ENCODE peak calls at places on chromosomes 13 and 19, in eight cellular contexts. K is stomach, Y is psoas muscle, R is brain microvascular endothelial cell, M is epithelial cell of esophagus, W is iPS DF 6.9, B is uterus, D is AG09309. S is an unnamed sample.

GRCh38 chr19:45804959-45805230 is 10.2 kb downstream of the RSPH6A start:
- DNase-seq in K (no peak), Y (no peak), R (no peak), M (no peak), W (no peak), B (no peak), D (no peak), S (no peak)

GRCh38 chr19:13652810-13653590 is 111.3 kb upstream of the MRI1 start:
- DNase-seq in K (no peak), Y (no peak), R (no peak), M (no peak), W (no peak), B (no peak), D (no peak), S (no peak)

GRCh38 chr19:810077-810855 is 11.5 kb downstream of the PLPPR3 start:
- DNase-seq in K (no peak), Y (no peak), R (no peak), M (no peak), W (no peak), B (no peak), D (no peak), S (no peak)

GRCh38 chr19:18846862-18847515 is 15.2 kb downstream of the UPF1 start:
- DNase-seq in K (peak), Y (peak), R (peak), M (peak), W (peak), B (peak), D (peak), S (peak)

GRCh38 chr19:40607311-40607871 is 6.2 kb downstream of the LTBP4 start:
- DNase-seq in K (peak), Y (no peak), R (no peak), M (no peak), W (no peak), B (no peak), D (no peak), S (peak)

GRCh38 chr19:23241433-23241832 is 8.8 kb downstream of the ZNF724 start:
- DNase-seq in K (no peak), Y (no peak), R (no peak), M (no peak), W (no peak), B (no peak), D (no peak), S (no peak)

GRCh38 chr13:50393641-50394040 is 378.4 kb downstream of the KCNRG start:
- DNase-seq in K (no peak), Y (no peak), R (peak), M (peak), W (no peak), B (no peak), D (no peak), S (no peak)

GRCh38 chr19:40808497-40808896 is 9.5 kb downstream of the EGLN2 start:
- DNase-seq in K (no peak), Y (no peak), R (no peak), M (no peak), W (no peak), B (no peak), D (no peak), S (no peak)

GRCh38 chr13:29754486-29754806 is 96.0 kb downstream of the UBL3 start:
- DNase-seq in K (no peak), Y (no peak), R (peak), M (peak), W (no peak), B (no peak), D (no peak), S (no peak)

GRCh38 chr13:49840266-49840665 is 47.8 kb upstream of the KPNA3 start:
- DNase-seq in K (no peak), Y (no peak), R (no peak), M (no peak), W (no peak), B (no peak), D (no peak), S (no peak)

GRCh38 chr19:44796701-44797115 is 12.2 kb upstream of the BCAM start:
- DNase-seq in K (peak), Y (peak), R (no peak), M (no peak), W (no peak), B (no peak), D (no peak), S (no peak)

GRCh38 chr13:92017737-92018136 is 619.3 kb downstream of the GPC5 start:
- DNase-seq in K (no peak), Y (no peak), R (no peak), M (no peak), W (no peak), B (no peak), D (no peak), S (no peak)

GRCh38 chr19:11247391-11247790 is 8.0 kb downstream of the ANGPTL8 start:
- DNase-seq in K (no peak), Y (peak), R (no peak), M (no peak), W (no peak), B (peak), D (no peak), S (no peak)

GRCh38 chr13:105907319-105908019 is 628.0 kb downstream of the EFNB2 start:
- DNase-seq in K (no peak), Y (no peak), R (no peak), M (no peak), W (no peak), B (no peak), D (no peak), S (no peak)

GRCh38 chr19:41575998-41576397 is at the start of gene CEACAM21:
- DNase-seq in K (peak), Y (peak), R (no peak), M (no peak), W (no peak), B (peak), D (no peak), S (peak)

GRCh38 chr13:33349996-33350826 is 64.7 kb upstream of the STARD13 start:
- DNase-seq in K (peak), Y (peak), R (peak), M (peak), W (no peak), B (peak), D (no peak), S (peak)

GRCh38 chr13:20652946-20653345 is 50.6 kb upstream of the IL17D start:
- DNase-seq in K (no peak), Y (no peak), R (no peak), M (no peak), W (no peak), B (no peak), D (no peak), S (no peak)

GRCh38 chr19:15790096-15790495 is 2.6 kb downstream of the OR10H5 start:
- DNase-seq in K (no peak), Y (no peak), R (no peak), M (peak), W (no peak), B (no peak), D (no peak), S (no peak)

DNA sequence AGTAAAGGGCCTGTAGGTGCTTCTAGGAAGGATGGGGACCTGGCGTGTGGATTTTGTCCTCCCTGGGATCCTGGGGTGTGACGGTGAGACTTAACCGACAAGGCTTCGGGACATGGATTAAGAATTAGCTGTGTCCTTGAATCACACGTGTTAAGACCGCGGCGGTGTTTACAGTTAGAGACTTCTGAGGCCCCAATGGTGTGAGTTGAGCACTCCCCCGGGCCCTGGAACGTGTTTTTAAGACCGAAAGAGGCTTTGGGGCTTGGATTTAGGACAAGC is 1.3 kb upstream of the SLC27A1 start:
- DNase-seq in K (no peak), Y (no peak), R (no peak), M (no peak), W (no peak), B (no peak), D (no peak), S (no peak)
- H3K4me3 ChIP-seq in K (peak), Y (peak), R (peak), M (peak), W (peak), B (peak), D (peak), S (peak)

GRCh38 chr19:2391118-2391725 is 31.2 kb downstream of the TMPRSS9 start:
- DNase-seq in K (peak), Y (no peak), R (peak), M (peak), W (peak), B (peak), D (no peak), S (peak)

GRCh38 chr19:2392366-2392765 is 32.3 kb downstream of the TMPRSS9 start:
- DNase-seq in K (no peak), Y (no peak), R (no peak), M (no peak), W (no peak), B (no peak), D (no peak), S (no peak)

GRCh38 chr19:2394669-2395292 is 32.6 kb downstream of the TIMM13 start:
- DNase-seq in K (no peak), Y (no peak), R (no peak), M (no peak), W (no peak), B (no peak), D (no peak), S (peak)

GRCh38 chr19:2389594-2389993 is 29.5 kb downstream of the TMPRSS9 start:
- DNase-seq in K (no peak), Y (no peak), R (no peak), M (no peak), W (no peak), B (no peak), D (no peak), S (no peak)

DNA sequence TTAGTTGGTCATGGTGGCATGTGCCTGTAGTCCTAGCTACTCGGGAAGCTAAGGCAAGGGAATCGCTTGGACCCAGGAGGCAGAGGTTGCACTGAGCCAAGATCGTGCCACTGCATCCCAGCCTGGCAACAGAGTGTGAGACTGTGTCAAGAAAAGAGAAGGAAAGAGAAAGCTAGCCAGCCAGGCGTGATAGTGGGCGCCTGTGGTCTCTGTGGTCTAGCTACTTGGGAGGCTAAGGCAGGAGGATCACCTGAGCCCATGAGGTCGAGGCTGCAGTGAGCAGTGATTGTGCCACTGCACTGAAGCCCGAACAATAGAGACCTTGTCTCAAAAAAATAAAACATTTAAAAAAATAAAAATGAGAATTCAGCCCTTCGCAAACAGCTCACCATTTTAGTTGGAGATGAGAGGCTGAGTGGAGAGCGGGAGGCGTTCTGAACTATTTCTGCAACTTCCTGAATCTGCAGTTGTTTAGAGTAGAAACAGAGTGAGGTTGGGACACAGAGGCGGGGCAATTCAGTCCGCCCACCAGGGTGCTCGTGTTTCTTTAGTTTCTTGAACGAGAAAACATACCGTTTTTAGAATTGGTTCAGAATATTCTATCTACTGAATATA is 33.2 kb downstream of the TIMM13 start:
- DNase-seq in K (no peak), Y (no peak), R (no peak), M (no peak), W (no peak), B (no peak), D (no peak), S (peak)
- H3K4me3 ChIP-seq in K (no peak), Y (no peak), R (no peak), M (no peak), W (no peak), B (no peak), D (no peak), S (peak)

GRCh38 chr19:51548213-51548651 is 16.8 kb upstream of the SIGLEC6 start:
- DNase-seq in K (no peak), Y (no peak), R (no peak), M (no peak), W (no peak), B (no peak), D (no peak), S (no peak)
- H3K4me3 ChIP-seq in K (no peak), Y (no peak), R (no peak), M (no peak), W (no peak), B (no peak), D (no peak), S (no peak)

DNA sequence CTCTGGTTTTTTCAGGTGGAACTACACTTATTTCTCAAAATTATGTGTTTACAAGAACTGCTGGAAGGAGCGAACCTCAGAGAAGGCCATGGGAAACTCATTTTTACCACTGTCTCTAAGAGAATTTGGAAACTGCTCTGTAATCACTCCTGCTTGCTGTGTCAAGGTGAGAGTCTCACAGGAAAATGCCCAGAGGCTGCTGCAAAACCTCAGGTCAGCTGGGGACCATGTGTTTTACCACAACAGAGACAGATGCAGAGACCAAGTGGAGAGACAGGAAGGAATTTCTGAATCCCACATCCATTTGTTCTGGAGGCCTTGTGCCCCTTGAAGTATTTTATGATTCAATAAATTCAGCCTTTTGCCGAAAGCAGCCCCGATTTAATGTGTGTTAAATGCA is 743.8 kb upstream of the SLC10A2 start:
- DNase-seq in K (no peak), Y (no peak), R (no peak), M (no peak), W (no peak), B (no peak), D (no peak), S (no peak)
- H3K4me3 ChIP-seq in K (no peak), Y (no peak), R (no peak), M (no peak), W (no peak), B (no peak), D (no peak), S (no peak)

DNA sequence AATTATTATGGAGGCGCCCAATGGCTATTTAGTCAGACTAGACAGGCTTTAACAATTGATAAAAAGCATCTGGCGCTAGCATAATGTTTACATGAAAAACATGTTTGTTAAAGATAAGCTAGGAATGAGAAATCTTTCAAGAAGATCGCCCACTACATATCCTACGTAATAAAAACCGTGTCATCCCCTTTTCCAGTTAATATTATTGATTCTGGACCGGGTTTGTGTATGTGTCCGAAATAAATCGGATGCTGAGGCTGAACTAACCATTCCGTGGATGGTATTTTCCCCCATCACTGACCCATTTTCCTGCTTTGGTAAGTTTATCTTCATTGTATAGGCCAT is 8.8 kb downstream of the COL4A1 start:
- DNase-seq in K (no peak), Y (no peak), R (no peak), M (no peak), W (no peak), B (no peak), D (no peak), S (no peak)
- H3K4me3 ChIP-seq in K (no peak), Y (peak), R (no peak), M (no peak), W (no peak), B (peak), D (no peak), S (no peak)

GRCh38 chr19:8196271-8196908 is 12.8 kb upstream of the CERS4 start:
- DNase-seq in K (no peak), Y (no peak), R (no peak), M (no peak), W (no peak), B (no peak), D (no peak), S (no peak)

GRCh38 chr19:8192227-8192820 is 16.8 kb upstream of the CERS4 start:
- DNase-seq in K (no peak), Y (no peak), R (no peak), M (no peak), W (no peak), B (no peak), D (no peak), S (no peak)

DNA sequence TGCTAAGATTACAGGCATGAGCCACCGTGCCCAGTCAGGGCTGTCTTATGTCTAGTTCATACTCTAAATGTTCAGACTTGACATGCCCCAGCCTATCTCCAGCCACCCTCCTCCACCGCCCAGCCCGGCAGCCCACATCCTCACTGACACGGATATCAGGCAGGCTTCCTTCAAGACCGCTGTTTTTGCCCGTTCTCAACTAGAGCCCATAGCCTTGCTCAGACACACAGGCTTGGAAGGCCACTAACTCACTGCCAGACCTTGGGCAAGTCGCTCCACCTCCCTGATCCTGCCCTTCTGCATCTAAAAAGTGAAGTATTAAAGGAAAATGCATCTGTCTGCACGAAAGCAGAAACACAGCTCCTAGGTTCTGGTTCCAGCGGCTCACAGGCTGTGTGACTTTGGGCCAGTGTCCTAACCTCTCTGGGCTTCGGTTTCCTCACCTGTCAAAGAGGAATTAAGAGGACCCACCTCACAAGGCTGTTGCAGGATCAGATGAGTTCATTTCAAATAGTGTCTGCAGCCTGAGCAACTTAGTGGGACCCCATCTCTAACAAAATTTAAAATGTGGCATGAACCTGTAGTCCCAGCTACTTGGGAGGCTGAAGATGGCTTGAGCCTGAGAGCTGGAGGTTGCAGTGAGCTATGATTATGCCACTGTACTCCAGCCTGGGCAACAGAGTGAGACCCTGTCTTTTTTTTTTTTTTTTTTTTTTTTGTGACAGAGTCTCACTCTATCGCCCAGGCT is 14.5 kb upstream of the CERS4 start:
- DNase-seq in K (peak), Y (no peak), R (no peak), M (no peak), W (no peak), B (no peak), D (no peak), S (peak)
- H3K4me3 ChIP-seq in K (no peak), Y (peak), R (no peak), M (no peak), W (no peak), B (no peak), D (no peak), S (no peak)

DNA sequence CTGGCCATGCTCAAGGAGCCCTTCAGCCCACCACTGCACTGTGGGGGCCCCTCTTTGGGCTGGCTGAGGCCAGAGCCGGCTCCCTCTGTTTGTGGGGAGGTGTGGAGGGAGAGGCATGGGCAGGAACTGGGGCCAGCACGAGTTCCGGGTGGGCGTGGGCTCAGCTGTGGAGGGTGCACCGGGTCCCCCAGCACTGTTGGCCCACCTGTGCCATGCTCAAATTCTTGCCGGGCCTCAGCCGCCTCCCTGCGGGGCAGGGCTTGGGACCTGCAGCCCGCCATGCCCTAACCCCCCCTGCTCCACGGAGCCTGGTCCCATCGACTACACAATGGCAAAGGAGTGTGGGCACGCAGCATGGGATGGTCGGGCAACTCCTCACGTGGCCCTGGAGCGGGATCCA is 38.8 kb upstream of the TNFRSF19 start:
- DNase-seq in K (no peak), Y (no peak), R (no peak), M (no peak), W (no peak), B (no peak), D (no peak), S (no peak)
- H3K4me3 ChIP-seq in K (no peak), Y (no peak), R (no peak), M (no peak), W (no peak), B (no peak), D (no peak), S (no peak)

GRCh38 chr13:24741016-24741662 is 22.8 kb upstream of the RNF17 start:
- DNase-seq in K (no peak), Y (no peak), R (no peak), M (peak), W (no peak), B (no peak), D (no peak), S (no peak)

GRCh38 chr13:24741791-24742190 is 22.2 kb upstream of the RNF17 start:
- DNase-seq in K (no peak), Y (no peak), R (no peak), M (no peak), W (no peak), B (no peak), D (no peak), S (no peak)

GRCh38 chr13:24744247-24744646 is 19.7 kb upstream of the RNF17 start:
- DNase-seq in K (no peak), Y (no peak), R (no peak), M (no peak), W (no peak), B (no peak), D (no peak), S (no peak)

GRCh38 chr13:24742986-24743385 is 21.0 kb upstream of the RNF17 start:
- DNase-seq in K (no peak), Y (no peak), R (no peak), M (no peak), W (no peak), B (no peak), D (no peak), S (no peak)

DNA sequence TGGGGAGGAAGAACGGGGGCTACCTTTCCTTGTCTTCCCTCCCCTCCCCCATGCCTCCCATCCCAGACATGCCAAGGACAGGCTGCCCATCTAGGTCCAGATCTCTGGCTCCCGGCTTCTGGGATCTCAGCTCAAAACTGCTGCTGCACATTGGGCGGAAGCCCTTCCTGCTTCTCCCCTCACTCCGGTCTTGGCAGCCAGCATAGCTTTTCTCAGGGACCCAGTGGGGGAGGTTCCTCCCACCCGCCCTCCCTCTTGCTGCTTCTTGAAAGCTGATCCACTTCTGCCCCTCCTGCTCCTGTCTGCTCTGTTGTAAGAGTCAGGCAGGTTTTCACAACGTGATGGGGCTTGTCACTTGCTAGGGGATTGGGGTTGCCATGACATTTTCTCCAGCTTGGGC is 21.7 kb upstream of the RNF17 start:
- DNase-seq in K (no peak), Y (no peak), R (no peak), M (peak), W (no peak), B (no peak), D (no peak), S (no peak)
- H3K4me3 ChIP-seq in K (no peak), Y (no peak), R (no peak), M (no peak), W (no peak), B (no peak), D (no peak), S (no peak)